ENCODE peak calls at places on chromosomes 13 and 19, in nine cellular contexts. One of them, this sample, is unnamed.

GRCh38 chr19:18715416-18715815 is 31.9 kb downstream of the CRTC1 start:
- DNase-seq in CD4-positive, CD25-positive, alpha-beta regulatory T cell: no peak
- DNase-seq in sigmoid colon: no peak
- DNase-seq in uterus: no peak
- DNase-seq in lung: no peak
- DNase-seq in CD8-positive, alpha-beta T cell: no peak
- DNase-seq in neuronal stem cell: no peak
- DNase-seq in prostate gland: no peak
- DNase-seq in tibial nerve: no peak
- DNase-seq in this sample: no peak

GRCh38 chr13:33728271-33729037 is 89.5 kb upstream of the RFC3 start:
- DNase-seq in CD4-positive, CD25-positive, alpha-beta regulatory T cell: no peak
- DNase-seq in sigmoid colon: peak; percentile 65
- DNase-seq in uterus: peak; percentile 37
- DNase-seq in lung: peak; percentile 38
- DNase-seq in CD8-positive, alpha-beta T cell: no peak
- DNase-seq in neuronal stem cell: no peak
- DNase-seq in prostate gland: no peak
- DNase-seq in tibial nerve: peak; percentile 59
- DNase-seq in this sample: peak; percentile 61

GRCh38 chr19:45442927-45443461 is 19.3 kb upstream of the ERCC1 start:
- DNase-seq in CD4-positive, CD25-positive, alpha-beta regulatory T cell: peak; percentile 44
- DNase-seq in sigmoid colon: peak; percentile 80
- DNase-seq in uterus: peak; percentile 61
- DNase-seq in lung: peak; percentile 58
- DNase-seq in CD8-positive, alpha-beta T cell: no peak
- DNase-seq in neuronal stem cell: no peak
- DNase-seq in prostate gland: no peak
- DNase-seq in tibial nerve: peak; percentile 48
- DNase-seq in this sample: peak; percentile 46

GRCh38 chr13:50130686-50131051 is 115.4 kb downstream of the KCNRG start:
- DNase-seq in CD4-positive, CD25-positive, alpha-beta regulatory T cell: peak; percentile 56
- DNase-seq in sigmoid colon: no peak
- DNase-seq in uterus: no peak
- DNase-seq in lung: no peak
- DNase-seq in CD8-positive, alpha-beta T cell: peak; percentile 55
- DNase-seq in neuronal stem cell: peak; percentile 46
- DNase-seq in prostate gland: no peak
- DNase-seq in tibial nerve: no peak
- DNase-seq in this sample: peak; percentile 38

GRCh38 chr19:47323872-47324271 is 8.1 kb upstream of the C5AR2 start:
- DNase-seq in CD4-positive, CD25-positive, alpha-beta regulatory T cell: no peak
- DNase-seq in sigmoid colon: no peak
- DNase-seq in uterus: no peak
- DNase-seq in lung: no peak
- DNase-seq in CD8-positive, alpha-beta T cell: no peak
- DNase-seq in neuronal stem cell: no peak
- DNase-seq in prostate gland: no peak
- DNase-seq in tibial nerve: no peak
- DNase-seq in this sample: no peak

GRCh38 chr13:93217701-93218100 is 8.9 kb upstream of the GPC6 start:
- DNase-seq in CD4-positive, CD25-positive, alpha-beta regulatory T cell: no peak
- DNase-seq in sigmoid colon: no peak
- DNase-seq in uterus: no peak
- DNase-seq in lung: no peak
- DNase-seq in CD8-positive, alpha-beta T cell: no peak
- DNase-seq in neuronal stem cell: no peak
- DNase-seq in prostate gland: no peak
- DNase-seq in tibial nerve: no peak
- DNase-seq in this sample: no peak

GRCh38 chr19:55738302-55738701 is at the start of gene NLRP9:
- DNase-seq in CD4-positive, CD25-positive, alpha-beta regulatory T cell: no peak
- DNase-seq in sigmoid colon: no peak
- DNase-seq in uterus: no peak
- DNase-seq in lung: no peak
- DNase-seq in CD8-positive, alpha-beta T cell: no peak
- DNase-seq in neuronal stem cell: no peak
- DNase-seq in prostate gland: no peak
- DNase-seq in tibial nerve: no peak
- DNase-seq in this sample: no peak

GRCh38 chr19:29385191-29385795 is 140.5 kb upstream of the VSTM2B start:
- DNase-seq in CD4-positive, CD25-positive, alpha-beta regulatory T cell: no peak
- DNase-seq in sigmoid colon: peak; percentile 61
- DNase-seq in uterus: no peak
- DNase-seq in lung: no peak
- DNase-seq in CD8-positive, alpha-beta T cell: no peak
- DNase-seq in neuronal stem cell: no peak
- DNase-seq in prostate gland: no peak
- DNase-seq in tibial nerve: no peak
- DNase-seq in this sample: no peak

GRCh38 chr13:92196566-92197256 is 798.3 kb downstream of the GPC5 start:
- DNase-seq in CD4-positive, CD25-positive, alpha-beta regulatory T cell: no peak
- DNase-seq in sigmoid colon: no peak
- DNase-seq in uterus: no peak
- DNase-seq in lung: no peak
- DNase-seq in CD8-positive, alpha-beta T cell: no peak
- DNase-seq in neuronal stem cell: no peak
- DNase-seq in prostate gland: no peak
- DNase-seq in tibial nerve: no peak
- DNase-seq in this sample: no peak

GRCh38 chr19:19591133-19591825 is 27.2 kb downstream of the PBX4 start:
- DNase-seq in CD4-positive, CD25-positive, alpha-beta regulatory T cell: peak; percentile 51
- DNase-seq in sigmoid colon: no peak
- DNase-seq in uterus: no peak
- DNase-seq in lung: peak; percentile 60
- DNase-seq in CD8-positive, alpha-beta T cell: peak; percentile 60
- DNase-seq in neuronal stem cell: no peak
- DNase-seq in prostate gland: peak; percentile 43
- DNase-seq in tibial nerve: no peak
- DNase-seq in this sample: no peak

GRCh38 chr19:3142292-3142670 is 6.4 kb downstream of the GNA15 start:
- DNase-seq in CD4-positive, CD25-positive, alpha-beta regulatory T cell: no peak
- DNase-seq in sigmoid colon: no peak
- DNase-seq in uterus: no peak
- DNase-seq in lung: no peak
- DNase-seq in CD8-positive, alpha-beta T cell: no peak
- DNase-seq in neuronal stem cell: no peak
- DNase-seq in prostate gland: no peak
- DNase-seq in tibial nerve: no peak
- DNase-seq in this sample: no peak

GRCh38 chr19:19262190-19263057 is 10.7 kb downstream of the TM6SF2 start:
- DNase-seq in CD4-positive, CD25-positive, alpha-beta regulatory T cell: no peak
- DNase-seq in sigmoid colon: no peak
- DNase-seq in uterus: no peak
- DNase-seq in lung: no peak
- DNase-seq in CD8-positive, alpha-beta T cell: no peak
- DNase-seq in neuronal stem cell: no peak
- DNase-seq in prostate gland: no peak
- DNase-seq in tibial nerve: no peak
- DNase-seq in this sample: no peak

GRCh38 chr19:32098953-32099352 is 246.5 kb upstream of the ZNF507 start:
- DNase-seq in CD4-positive, CD25-positive, alpha-beta regulatory T cell: no peak
- DNase-seq in sigmoid colon: no peak
- DNase-seq in uterus: no peak
- DNase-seq in lung: no peak
- DNase-seq in CD8-positive, alpha-beta T cell: no peak
- DNase-seq in neuronal stem cell: no peak
- DNase-seq in prostate gland: no peak
- DNase-seq in tibial nerve: no peak
- DNase-seq in this sample: no peak

GRCh38 chr19:43623889-43624670 is 4.7 kb upstream of the ZNF428 start:
- DNase-seq in CD4-positive, CD25-positive, alpha-beta regulatory T cell: no peak
- DNase-seq in sigmoid colon: no peak
- DNase-seq in uterus: no peak
- DNase-seq in lung: no peak
- DNase-seq in CD8-positive, alpha-beta T cell: no peak
- DNase-seq in neuronal stem cell: no peak
- DNase-seq in prostate gland: no peak
- DNase-seq in tibial nerve: no peak
- DNase-seq in this sample: no peak

GRCh38 chr19:45508931-45509691 is 1.8 kb downstream of the VASP start:
- DNase-seq in CD4-positive, CD25-positive, alpha-beta regulatory T cell: no peak
- DNase-seq in sigmoid colon: peak; percentile 96
- DNase-seq in uterus: peak; percentile 86
- DNase-seq in lung: peak; percentile 79
- DNase-seq in CD8-positive, alpha-beta T cell: no peak
- DNase-seq in neuronal stem cell: peak; percentile 37
- DNase-seq in prostate gland: peak; percentile 76
- DNase-seq in tibial nerve: no peak
- DNase-seq in this sample: peak; percentile 83

GRCh38 chr19:16364231-16364865 is 39.7 kb downstream of the KLF2 start:
- DNase-seq in CD4-positive, CD25-positive, alpha-beta regulatory T cell: no peak
- DNase-seq in sigmoid colon: no peak
- DNase-seq in uterus: no peak
- DNase-seq in lung: no peak
- DNase-seq in CD8-positive, alpha-beta T cell: no peak
- DNase-seq in neuronal stem cell: no peak
- DNase-seq in prostate gland: no peak
- DNase-seq in tibial nerve: no peak
- DNase-seq in this sample: no peak

GRCh38 chr19:16363133-16363851 is 38.7 kb downstream of the KLF2 start:
- DNase-seq in CD4-positive, CD25-positive, alpha-beta regulatory T cell: no peak
- DNase-seq in sigmoid colon: no peak
- DNase-seq in uterus: no peak
- DNase-seq in lung: peak; percentile 71
- DNase-seq in CD8-positive, alpha-beta T cell: no peak
- DNase-seq in neuronal stem cell: no peak
- DNase-seq in prostate gland: peak; percentile 80
- DNase-seq in tibial nerve: no peak
- DNase-seq in this sample: no peak

GRCh38 chr19:16361926-16362325 is 37.3 kb downstream of the KLF2 start:
- DNase-seq in CD4-positive, CD25-positive, alpha-beta regulatory T cell: no peak
- DNase-seq in sigmoid colon: no peak
- DNase-seq in uterus: no peak
- DNase-seq in lung: no peak
- DNase-seq in CD8-positive, alpha-beta T cell: no peak
- DNase-seq in neuronal stem cell: no peak
- DNase-seq in prostate gland: no peak
- DNase-seq in tibial nerve: no peak
- DNase-seq in this sample: no peak

GRCh38 chr19:16365300-16365996 is 40.8 kb downstream of the KLF2 start:
- DNase-seq in CD4-positive, CD25-positive, alpha-beta regulatory T cell: no peak
- DNase-seq in sigmoid colon: no peak
- DNase-seq in uterus: no peak
- DNase-seq in lung: no peak
- DNase-seq in CD8-positive, alpha-beta T cell: no peak
- DNase-seq in neuronal stem cell: no peak
- DNase-seq in prostate gland: no peak
- DNase-seq in tibial nerve: no peak
- DNase-seq in this sample: no peak

DNA sequence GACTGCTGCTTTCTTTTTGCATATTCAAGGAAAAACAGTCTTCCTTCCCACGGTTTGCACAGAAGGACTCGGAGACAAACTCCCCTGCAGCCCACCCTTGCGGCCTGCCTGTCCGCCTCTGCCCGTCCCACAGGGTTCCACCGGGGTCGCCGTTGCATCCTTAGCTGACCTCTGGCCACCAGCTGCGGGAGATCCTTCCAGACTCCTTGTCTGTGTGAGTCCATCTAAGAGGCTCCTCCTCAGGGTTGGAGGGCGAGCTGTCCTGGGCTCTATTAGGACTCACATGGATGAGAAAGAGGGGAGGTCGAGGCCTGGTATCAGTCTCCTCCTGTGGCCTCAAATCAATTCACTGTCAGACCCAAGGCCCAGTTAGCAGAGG is 39.2 kb downstream of the KLF2 start:
- DNase-seq in CD4-positive, CD25-positive, alpha-beta regulatory T cell: no peak
- DNase-seq in sigmoid colon: no peak
- DNase-seq in uterus: no peak
- DNase-seq in lung: no peak
- DNase-seq in CD8-positive, alpha-beta T cell: no peak
- DNase-seq in neuronal stem cell: no peak
- DNase-seq in prostate gland: no peak
- DNase-seq in tibial nerve: no peak
- DNase-seq in this sample: no peak
- H3K27ac ChIP-seq in CD4-positive, CD25-positive, alpha-beta regulatory T cell: peak overlapping the region; percentile 93
- H3K27ac ChIP-seq in sigmoid colon: no peak overlapping the region
- H3K27ac ChIP-seq in uterus: no peak overlapping the region
- H3K27ac ChIP-seq in lung: no peak overlapping the region
- H3K27ac ChIP-seq in CD8-positive, alpha-beta T cell: no peak overlapping the region
- H3K27ac ChIP-seq in neuronal stem cell: no peak overlapping the region
- H3K27ac ChIP-seq in prostate gland: peak overlapping the region; percentile 71
- H3K27ac ChIP-seq in tibial nerve: no peak overlapping the region
- H3K27ac ChIP-seq in this sample: no peak overlapping the region

GRCh38 chr19:2040647-2041435 is 10.2 kb downstream of the MKNK2 start:
- DNase-seq in CD4-positive, CD25-positive, alpha-beta regulatory T cell: no peak
- DNase-seq in sigmoid colon: peak; percentile 69
- DNase-seq in uterus: no peak
- DNase-seq in lung: no peak
- DNase-seq in CD8-positive, alpha-beta T cell: no peak
- DNase-seq in neuronal stem cell: no peak
- DNase-seq in prostate gland: peak; percentile 4
- DNase-seq in tibial nerve: no peak
- DNase-seq in this sample: no peak
- H3K27ac ChIP-seq in CD4-positive, CD25-positive, alpha-beta regulatory T cell: peak overlapping the region; percentile 99
- H3K27ac ChIP-seq in sigmoid colon: peak overlapping the region; percentile 91
- H3K27ac ChIP-seq in uterus: peak overlapping the region; percentile 88
- H3K27ac ChIP-seq in lung: peak overlapping the region; percentile 93
- H3K27ac ChIP-seq in CD8-positive, alpha-beta T cell: peak overlapping the region; percentile 88
- H3K27ac ChIP-seq in neuronal stem cell: peak overlapping the region; percentile 7
- H3K27ac ChIP-seq in prostate gland: peak overlapping the region; percentile 99
- H3K27ac ChIP-seq in tibial nerve: peak overlapping the region; percentile 99
- H3K27ac ChIP-seq in this sample: peak overlapping the region; percentile 100

DNA sequence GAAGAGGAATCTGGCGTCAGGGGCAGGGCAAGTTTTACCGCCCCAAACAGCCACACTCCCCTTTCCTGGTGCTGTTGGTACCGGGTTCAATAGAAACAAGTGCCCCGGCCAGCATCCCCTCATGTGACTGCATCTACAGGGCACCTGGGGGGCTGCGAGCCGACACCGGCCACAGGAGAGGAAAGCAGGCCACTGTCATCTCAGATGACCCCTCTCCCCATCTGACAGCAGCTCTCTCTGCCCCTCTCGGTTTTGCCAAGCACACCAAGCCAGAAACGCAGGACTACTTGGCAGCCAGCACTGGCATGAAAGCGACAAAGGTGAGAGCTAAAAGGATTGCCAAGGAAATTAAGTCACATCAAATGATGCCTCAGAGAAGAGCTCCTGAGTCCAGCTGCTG is 37.1 kb downstream of the MLLT1 start:
- DNase-seq in CD4-positive, CD25-positive, alpha-beta regulatory T cell: no peak
- DNase-seq in sigmoid colon: no peak
- DNase-seq in uterus: no peak
- DNase-seq in lung: no peak
- DNase-seq in CD8-positive, alpha-beta T cell: no peak
- DNase-seq in neuronal stem cell: no peak
- DNase-seq in prostate gland: no peak
- DNase-seq in tibial nerve: no peak
- DNase-seq in this sample: no peak
- H3K27ac ChIP-seq in CD4-positive, CD25-positive, alpha-beta regulatory T cell: no peak overlapping the region
- H3K27ac ChIP-seq in sigmoid colon: no peak overlapping the region
- H3K27ac ChIP-seq in uterus: no peak overlapping the region
- H3K27ac ChIP-seq in lung: peak overlapping the region; percentile 8
- H3K27ac ChIP-seq in CD8-positive, alpha-beta T cell: no peak overlapping the region
- H3K27ac ChIP-seq in neuronal stem cell: no peak overlapping the region
- H3K27ac ChIP-seq in prostate gland: no peak overlapping the region
- H3K27ac ChIP-seq in tibial nerve: peak overlapping the region; percentile 96
- H3K27ac ChIP-seq in this sample: peak overlapping the region; percentile 17

DNA sequence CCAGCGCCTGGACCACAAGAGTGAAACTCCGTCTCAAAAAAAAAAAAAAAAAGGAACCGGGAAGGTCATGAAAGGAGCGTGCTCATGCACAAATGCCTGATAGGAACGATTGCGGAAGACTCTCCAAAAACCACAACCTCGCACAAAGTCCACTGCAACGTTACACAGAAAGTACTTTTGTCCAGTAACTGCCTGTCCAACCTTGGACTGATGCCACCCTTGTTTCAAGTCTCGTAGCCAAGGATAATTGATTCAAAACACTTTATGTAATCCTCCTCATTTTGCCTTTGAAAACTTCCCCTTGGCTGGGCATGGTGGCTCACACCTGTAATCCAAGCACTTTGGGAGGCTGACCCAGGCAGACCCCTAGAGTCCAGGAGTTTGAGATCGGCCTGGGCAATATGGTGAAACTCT is 13.7 kb downstream of the LGALS7 start:
- DNase-seq in CD4-positive, CD25-positive, alpha-beta regulatory T cell: no peak
- DNase-seq in sigmoid colon: peak; percentile 55
- DNase-seq in uterus: no peak
- DNase-seq in lung: peak; percentile 74
- DNase-seq in CD8-positive, alpha-beta T cell: no peak
- DNase-seq in neuronal stem cell: no peak
- DNase-seq in prostate gland: no peak
- DNase-seq in tibial nerve: no peak
- DNase-seq in this sample: no peak
- H3K27ac ChIP-seq in CD4-positive, CD25-positive, alpha-beta regulatory T cell: no peak overlapping the region
- H3K27ac ChIP-seq in sigmoid colon: no peak overlapping the region
- H3K27ac ChIP-seq in uterus: no peak overlapping the region
- H3K27ac ChIP-seq in lung: no peak overlapping the region
- H3K27ac ChIP-seq in CD8-positive, alpha-beta T cell: no peak overlapping the region
- H3K27ac ChIP-seq in neuronal stem cell: no peak overlapping the region
- H3K27ac ChIP-seq in prostate gland: no peak overlapping the region
- H3K27ac ChIP-seq in tibial nerve: no peak overlapping the region
- H3K27ac ChIP-seq in this sample: no peak overlapping the region